ENCODE peak calls at places on chromosomes 6 and 20, in seven cellular contexts. C, O, E, P, T, S and N are unnamed samples.

GRCh38 chr6:34871853-34872252 is 16.0 kb downstream of the TAF11 start:
- DNase-seq in T (no peak), P (no peak), E (no peak), C (no peak), S (no peak), O (no peak), N (no peak)

GRCh38 chr6:26240981-26241770 is 123.8 kb upstream of the BTN3A2 start:
- DNase-seq in O (no peak), P (no peak), S (no peak), E (no peak), C (no peak), T (peak; percentile 80), N (no peak)

GRCh38 chr6:166618866-166619761 is 7.9 kb downstream of the RPS6KA2 start:
- DNase-seq in S (no peak), P (no peak), E (no peak), C (no peak), O (no peak), T (no peak), N (no peak)

GRCh38 chr6:119200774-119201173 is 122.3 kb upstream of the FAM184A start:
- DNase-seq in E (no peak), T (no peak), P (no peak), C (no peak), O (no peak), S (no peak), N (no peak)

GRCh38 chr6:11413728-11414127 is 123.8 kb upstream of the TMEM170B start:
- DNase-seq in P (no peak), S (peak; percentile 59), E (no peak), O (no peak), T (no peak), C (no peak), N (no peak)

GRCh38 chr6:43061861-43062260 is 2.4 kb downstream of the KLC4 start:
- DNase-seq in S (no peak), C (no peak), O (no peak), T (no peak), E (no peak), P (no peak), N (no peak)

GRCh38 chr6:53313784-53314382 is 34.9 kb downstream of the ELOVL5 start:
- DNase-seq in P (peak; percentile 47), O (no peak), C (no peak), S (no peak), E (no peak), T (no peak), N (no peak)

GRCh38 chr6:155709262-155709661 is 253.6 kb upstream of the NOX3 start:
- DNase-seq in T (no peak), C (no peak), S (no peak), E (no peak), O (no peak), P (no peak), N (no peak)

GRCh38 chr20:52154575-52154974 is 37.0 kb downstream of the ZFP64 start:
- DNase-seq in E (no peak), O (no peak), P (no peak), C (no peak), S (no peak), T (no peak), N (no peak)

GRCh38 chr6:5582758-5583157 is 321.4 kb downstream of the FARS2 start:
- DNase-seq in O (no peak), T (peak; percentile 15), C (no peak), E (no peak), S (no peak), P (no peak), N (no peak)

GRCh38 chr6:124870611-124871201 is 91.5 kb upstream of the RNF217 start:
- DNase-seq in T (no peak), S (peak; percentile 50), E (no peak), C (no peak), O (no peak), P (peak; percentile 15), N (no peak)

GRCh38 chr6:126307859-126308258 is 32.1 kb upstream of the CENPW start:
- DNase-seq in O (peak; percentile 23), S (peak; percentile 2), T (no peak), C (peak; percentile 46), E (no peak), P (no peak), N (no peak)

GRCh38 chr20:31833130-31833930 is 12.1 kb downstream of the FOXS1 start:
- DNase-seq in C (peak; percentile 85), P (peak; percentile 77), S (peak; percentile 72), O (peak; percentile 93), E (no peak), T (peak; percentile 89), N (no peak)

GRCh38 chr20:9032758-9033157 is 36.1 kb upstream of the PLCB4 start:
- DNase-seq in E (no peak), C (no peak), T (no peak), S (no peak), P (no peak), O (no peak), N (no peak)

GRCh38 chr6:37698264-37699137 is 818 bp upstream of the MDGA1 start:
- DNase-seq in T (peak; percentile 62), C (peak; percentile 61), E (no peak), O (no peak), P (peak; percentile 54), S (peak; percentile 71), N (peak; percentile 33)

GRCh38 chr20:40265872-40266533 is 423.0 kb downstream of the MAFB start:
- DNase-seq in C (no peak), P (peak; percentile 44), E (no peak), T (peak; percentile 52), O (no peak), S (peak; percentile 57), N (peak; percentile 38)

GRCh38 chr6:106027760-106028159 is 58.4 kb upstream of the PRDM1 start:
- DNase-seq in C (no peak), T (no peak), S (no peak), P (no peak), O (no peak), E (peak; percentile 7), N (no peak)

GRCh38 chr20:20214757-20215275 is 153.1 kb upstream of the INSM1 start:
- DNase-seq in O (no peak), C (no peak), T (no peak), P (no peak), S (no peak), E (peak; percentile 92), N (no peak)

GRCh38 chr20:61353261-61353995 is 101.4 kb downstream of the CDH4 start:
- DNase-seq in T (peak; percentile 19), O (no peak), E (no peak), P (no peak), C (no peak), S (peak; percentile 51), N (no peak)

GRCh38 chr6:99608886-99609482 is 2.4 kb downstream of the PRDM13 start:
- DNase-seq in T (no peak), C (no peak), E (no peak), P (no peak), S (no peak), O (no peak), N (no peak)